ENCODE peak calls at places on chromosome 7, in six cellular contexts. P, T, L, J, U and H are unnamed samples.

GRCh38 chr7:18225067-18225466 is 197.4 kb upstream of the PRPS1L1 start:
- DNase-seq in L (no peak), P (no peak), J (no peak), T (no peak), U (no peak), H (no peak)

GRCh38 chr7:97982647-97983046 is 7.3 kb downstream of the OCM2 start:
- DNase-seq in J (no peak), P (no peak), L (no peak), U (no peak), T (no peak), H (no peak)

GRCh38 chr7:21767300-21767900 is 178.3 kb downstream of the CDCA7L start:
- DNase-seq in P (peak), J (no peak), U (peak), T (peak), L (peak), H (no peak)

GRCh38 chr7:108770981-108771728 is 201.5 kb downstream of the DNAJB9 start:
- DNase-seq in L (no peak), J (no peak), T (no peak), P (no peak), U (no peak), H (no peak)

GRCh38 chr7:232571-233455 is 40.4 kb downstream of the FAM20C start:
- DNase-seq in J (no peak), T (no peak), L (no peak), P (no peak), U (no peak), H (no peak)

GRCh38 chr7:32051128-32051527 is 19.1 kb downstream of the PDE1C start:
- DNase-seq in L (no peak), U (no peak), P (no peak), T (no peak), J (no peak), H (no peak)

GRCh38 chr7:131040467-131040932 is 287.2 kb upstream of the MKLN1 start:
- DNase-seq in T (no peak), P (peak), U (peak), L (peak), J (no peak), H (no peak)

GRCh38 chr7:151599401-151600227 is 79.9 kb upstream of the RHEB start:
- DNase-seq in U (no peak), P (peak), L (peak), J (no peak), T (no peak), H (no peak)

GRCh38 chr7:127751062-127751722 is 99.2 kb downstream of the SND1 start:
- DNase-seq in T (no peak), L (no peak), U (no peak), P (no peak), J (no peak), H (no peak)

GRCh38 chr7:116393654-116394053 is 105.9 kb upstream of the CAV2 start:
- DNase-seq in P (no peak), T (no peak), J (no peak), L (no peak), U (no peak), H (no peak)

GRCh38 chr7:102097601-102098161 is 189.0 kb upstream of the SH2B2 start:
- DNase-seq in L (no peak), U (no peak), T (no peak), P (peak), J (no peak), H (no peak)

GRCh38 chr7:46755120-46756034 is 826.5 kb downstream of the TNS3 start:
- DNase-seq in L (no peak), J (no peak), U (no peak), T (no peak), P (no peak), H (no peak)

GRCh38 chr7:65974876-65975275 is 7.1 kb downstream of the GUSB start:
- DNase-seq in L (no peak), P (no peak), U (no peak), T (no peak), J (no peak), H (no peak)

GRCh38 chr7:94792270-94792669 is 115.1 kb upstream of the PPP1R9A start:
- DNase-seq in L (no peak), J (no peak), T (no peak), P (no peak), U (no peak), H (no peak)

GRCh38 chr7:18570890-18571478 is 75.4 kb downstream of the HDAC9 start:
- DNase-seq in P (peak), T (no peak), U (no peak), J (no peak), L (no peak), H (no peak)

GRCh38 chr7:80749270-80749669 is 110.8 kb downstream of the CD36 start:
- DNase-seq in L (no peak), T (no peak), P (no peak), U (no peak), J (no peak), H (no peak)